ENCODE peak calls at places on chromosomes 6 and 20, in five cellular contexts. Q, X, W, S and H are unnamed samples.

GRCh38 chr6:50249493-50249892 is 199.8 kb upstream of the DEFB112 start:
- DNase-seq in Q (no peak), X (no peak), W (peak; percentile 8), S (no peak), H (no peak)

GRCh38 chr6:109781001-109781400 is 89.9 kb downstream of the FIG4 start:
- DNase-seq in Q (no peak), X (no peak), W (no peak), S (no peak), H (no peak)

GRCh38 chr6:72654101-72654618 is 32.3 kb downstream of the KCNQ5 start:
- DNase-seq in Q (no peak), X (no peak), W (no peak), S (no peak), H (no peak)

GRCh38 chr20:38148328-38149102 is 16.6 kb downstream of the TGM2 start:
- DNase-seq in Q (peak; percentile 22), X (no peak), W (no peak), S (no peak), H (no peak)

GRCh38 chr20:53826597-53827291 is 233.1 kb upstream of the ZNF217 start:
- DNase-seq in Q (peak; percentile 57), X (no peak), W (no peak), S (no peak), H (no peak)

GRCh38 chr6:43833223-43833995 is 63.4 kb downstream of the VEGFA start:
- DNase-seq in Q (no peak), X (no peak), W (peak; percentile 84), S (no peak), H (no peak)

GRCh38 chr20:1950836-1951235 is 43.0 kb downstream of the PDYN start:
- DNase-seq in Q (no peak), X (no peak), W (no peak), S (no peak), H (no peak)

GRCh38 chr6:41696788-41697187 is 38.6 kb downstream of the TFEB start:
- DNase-seq in Q (no peak), X (no peak), W (peak; percentile 62), S (no peak), H (no peak)

GRCh38 chr6:19804362-19805145 is 32.6 kb upstream of the ID4 start:
- DNase-seq in Q (peak; percentile 95), X (no peak), W (peak; percentile 99), S (peak; percentile 96), H (peak; percentile 82)

GRCh38 chr6:73943930-73944652 is 248.1 kb downstream of the CD109 start:
- DNase-seq in Q (no peak), X (no peak), W (no peak), S (no peak), H (no peak)

GRCh38 chr6:73679009-73679408 is 17.0 kb upstream of the CD109 start:
- DNase-seq in Q (no peak), X (no peak), W (no peak), S (no peak), H (no peak)

GRCh38 chr20:23361108-23361650 is 803 bp upstream of the GZF1 start:
- DNase-seq in Q (no peak), X (no peak), W (no peak), S (no peak), H (no peak)

GRCh38 chr6:151196571-151196970 is 43.2 kb upstream of the AKAP12 start:
- DNase-seq in Q (no peak), X (no peak), W (no peak), S (no peak), H (no peak)

GRCh38 chr20:58709703-58710039 is 17.1 kb downstream of the NPEPL1 start:
- DNase-seq in Q (no peak), X (no peak), W (no peak), S (no peak), H (no peak)

GRCh38 chr6:25413506-25413905 is 134.3 kb downstream of the CARMIL1 start:
- DNase-seq in Q (no peak), X (no peak), W (peak; percentile 30), S (no peak), H (no peak)

GRCh38 chr6:168052291-168052891 is 26.6 kb downstream of the FRMD1 start:
- DNase-seq in Q (no peak), X (no peak), W (peak; percentile 64), S (no peak), H (no peak)

GRCh38 chr6:95078457-95078856 is 498.9 kb upstream of the MANEA start:
- DNase-seq in Q (no peak), X (no peak), W (peak; percentile 19), S (no peak), H (no peak)

GRCh38 chr20:49925901-49926454 is 10.2 kb upstream of the RNF114 start:
- DNase-seq in Q (no peak), X (no peak), W (no peak), S (no peak), H (no peak)

GRCh38 chr6:94673251-94673650 is 904.1 kb upstream of the MANEA start:
- DNase-seq in Q (no peak), X (no peak), W (no peak), S (no peak), H (no peak)

GRCh38 chr6:165662041-165662491 is 975 bp downstream of the PDE10A start:
- DNase-seq in Q (no peak), X (no peak), W (peak; percentile 30), S (peak; percentile 54), H (no peak)

GRCh38 chr6:129498950-129499870 is 210.8 kb downstream of the ARHGAP18 start:
- DNase-seq in Q (no peak), X (peak; percentile 49), W (peak; percentile 56), S (peak; percentile 39), H (no peak)

GRCh38 chr6:19692506-19693298 is 144.5 kb upstream of the ID4 start:
- DNase-seq in Q (no peak), X (no peak), W (no peak), S (no peak), H (no peak)

GRCh38 chr20:57313951-57314350 is 15.7 kb upstream of the SPO11 start:
- DNase-seq in Q (no peak), X (no peak), W (no peak), S (no peak), H (no peak)

GRCh38 chr6:54098450-54099044 is 12.7 kb upstream of the MLIP start:
- DNase-seq in Q (no peak), X (no peak), W (no peak), S (no peak), H (no peak)

GRCh38 chr6:16759181-16759645 is 2.0 kb downstream of the ATXN1 start:
- DNase-seq in Q (no peak), X (no peak), W (peak; percentile 56), S (no peak), H (no peak)

GRCh38 chr6:112173401-112173800 is 81.0 kb downstream of the LAMA4 start:
- DNase-seq in Q (no peak), X (no peak), W (no peak), S (no peak), H (no peak)

GRCh38 chr20:31896049-31896448 is 25.6 kb downstream of the TTLL9 start:
- DNase-seq in Q (no peak), X (no peak), W (no peak), S (no peak), H (no peak)

GRCh38 chr20:20367681-20368413 is at the start of gene INSM1:
- DNase-seq in Q (no peak), X (no peak), W (peak; percentile 100), S (peak; percentile 100), H (no peak)

GRCh38 chr6:128738112-128738511 is 144.8 kb upstream of the LAMA2 start:
- DNase-seq in Q (no peak), X (no peak), W (no peak), S (no peak), H (no peak)

GRCh38 chr6:73515204-73516101 is 5.4 kb downstream of the EEF1A1 start:
- DNase-seq in Q (no peak), X (peak; percentile 68), W (peak; percentile 74), S (peak; percentile 17), H (no peak)

GRCh38 chr6:30870546-30870945 is 13.8 kb upstream of the DDR1 start:
- DNase-seq in Q (no peak), X (no peak), W (no peak), S (no peak), H (no peak)

GRCh38 chr6:52361945-52362442 is at the start of gene PAQR8:
- DNase-seq in Q (peak; percentile 86), X (peak; percentile 85), W (peak; percentile 94), S (peak; percentile 63), H (no peak)

GRCh38 chr6:68710916-68711315 is 75.8 kb downstream of the ADGRB3 start:
- DNase-seq in Q (no peak), X (no peak), W (no peak), S (no peak), H (no peak)

GRCh38 chr6:1065986-1066385 is 245.9 kb upstream of the FOXQ1 start:
- DNase-seq in Q (no peak), X (no peak), W (no peak), S (no peak), H (no peak)

GRCh38 chr6:134938896-134939295 is 11.0 kb downstream of the ALDH8A1 start:
- DNase-seq in Q (no peak), X (no peak), W (peak; percentile 33), S (no peak), H (no peak)